ENCODE peak calls at places on chromosome 19, in seven cellular contexts. Q is transverse colon, D is aorta, L is tibial artery, K is H7, O is pancreas, M is right atrium auricular region. N is an unnamed sample. For H3K36me3, the result is how much of the 10 kb centered on the place peaks cover.

GRCh38 chr19:28023064-28023463 is 1189.9 kb downstream of the UQCRFS1 start:
- DNase-seq in Q (no peak), D (no peak), L (no peak), K (no peak), O (no peak), M (no peak), N (no peak)

GRCh38 chr19:2044709-2045500 is 6.1 kb downstream of the MKNK2 start:
- DNase-seq in Q (no peak), D (no peak), L (no peak), K (peak), O (peak), M (no peak), N (no peak)

GRCh38 chr19:51366999-51367564 is 894 bp upstream of the ETFB start:
- DNase-seq in Q (peak), D (no peak), L (no peak), K (no peak), O (no peak), M (peak), N (no peak)

GRCh38 chr19:2428027-2428690 is 773 bp upstream of the TIMM13 start:
- DNase-seq in Q (peak), D (no peak), L (no peak), K (peak), O (peak), M (no peak), N (no peak)

GRCh38 chr19:35511337-35511736 is 2.1 kb downstream of the DMKN start:
- DNase-seq in Q (no peak), D (no peak), L (no peak), K (no peak), O (no peak), M (no peak), N (no peak)

GRCh38 chr19:55319786-55320185 is 5.4 kb downstream of the TMEM150B start:
- DNase-seq in Q (no peak), D (no peak), L (no peak), K (peak), O (no peak), M (no peak), N (no peak)

GRCh38 chr19:4369109-4369887 is 25.9 kb downstream of the MPND start:
- DNase-seq in Q (peak), D (no peak), L (peak), K (peak), O (peak), M (no peak), N (no peak)

GRCh38 chr19:21483589-21484170 is 21.7 kb upstream of the ZNF429 start:
- DNase-seq in Q (peak), D (peak), L (peak), K (peak), O (peak), M (no peak), N (peak)

GRCh38 chr19:34479396-34479795 is 2.2 kb upstream of the WTIP start:
- DNase-seq in Q (no peak), D (no peak), L (peak), K (no peak), O (no peak), M (no peak), N (no peak)

GRCh38 chr19:34480971-34481821 is at the start of gene WTIP:
- DNase-seq in Q (peak), D (peak), L (peak), K (peak), O (peak), M (no peak), N (no peak)

GRCh38 chr19:17337675-17338439 is 504 bp downstream of the GTPBP3 start:
- DNase-seq in Q (no peak), D (no peak), L (no peak), K (peak), O (no peak), M (no peak), N (no peak)

GRCh38 chr19:43841990-43842389 is 14.9 kb downstream of the ZNF283 start:
- DNase-seq in Q (no peak), D (no peak), L (no peak), K (no peak), O (no peak), M (no peak), N (no peak)

GRCh38 chr19:46529622-46530451 is 34.2 kb upstream of the PNMA8B start:
- DNase-seq in Q (peak), D (peak), L (peak), K (peak), O (peak), M (peak), N (no peak)

GRCh38 chr19:47542030-47542475 is 27.2 kb upstream of the NAPA start:
- DNase-seq in Q (peak), D (no peak), L (no peak), K (no peak), O (no peak), M (no peak), N (no peak)
- H3K36me3 ChIP-seq in Q (under half), D (under half), L (under half), K (under half), O (under half), M (under half), N (under half)

GRCh38 chr19:11044436-11044835 is 44.8 kb upstream of the LDLR start:
- DNase-seq in Q (no peak), D (no peak), L (no peak), K (no peak), O (no peak), M (no peak), N (no peak)
- H3K36me3 ChIP-seq in Q (under half), D (under half), L (half or more), K (under half), O (under half), M (under half), N (under half)

GRCh38 chr19:49910179-49910578 is 13.5 kb upstream of the IL4I1 start:
- DNase-seq in Q (no peak), D (no peak), L (no peak), K (no peak), O (no peak), M (no peak), N (no peak)
- H3K36me3 ChIP-seq in Q (under half), D (under half), L (under half), K (under half), O (under half), M (under half), N (under half)

DNA sequence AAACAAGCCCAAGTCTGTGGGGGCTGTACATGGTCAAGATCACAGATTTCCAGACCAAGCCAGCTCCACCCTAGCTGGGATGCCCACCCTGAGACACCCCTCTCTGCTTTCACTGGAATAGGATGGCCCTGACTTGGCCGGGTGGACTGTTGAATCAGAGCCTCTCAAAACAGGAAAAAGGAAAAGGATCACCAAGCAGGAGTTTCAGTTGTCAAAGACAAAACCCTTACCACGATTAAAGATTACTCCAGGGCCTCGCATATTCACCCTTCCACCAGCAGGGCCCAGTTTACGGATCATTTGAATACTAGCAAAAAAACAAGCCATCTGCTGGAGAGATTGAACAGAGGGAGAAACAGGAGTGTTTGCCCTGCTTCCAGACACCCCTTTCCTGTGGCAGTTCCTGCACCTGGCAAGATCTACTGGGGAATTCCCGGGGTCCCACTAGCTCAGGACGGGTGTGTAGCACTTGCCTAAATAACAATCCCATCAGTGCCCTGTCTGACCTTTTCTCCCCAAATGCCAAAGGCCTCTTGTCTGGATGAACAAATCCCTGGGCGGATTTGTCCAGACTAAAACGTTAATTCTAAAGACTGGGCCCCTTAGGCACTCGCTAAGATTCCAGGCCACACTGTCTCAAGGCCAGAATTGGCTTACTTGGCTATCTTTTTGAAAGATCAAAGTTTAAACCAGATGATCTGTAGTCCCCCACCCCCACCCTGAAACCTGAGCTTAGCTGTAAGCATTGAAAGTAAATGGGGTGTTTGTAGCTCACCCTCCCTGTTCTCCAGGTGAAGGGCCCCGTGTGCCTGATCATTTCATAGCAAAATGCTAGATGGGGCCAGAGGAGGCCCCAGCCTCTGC is 38.4 kb downstream of the ACTN4 start:
- DNase-seq in Q (no peak), D (no peak), L (no peak), K (peak), O (no peak), M (no peak), N (no peak)
- H3K36me3 ChIP-seq in Q (under half), D (under half), L (under half), K (under half), O (under half), M (under half), N (under half)

GRCh38 chr19:44893704-44894103 is 2.6 kb downstream of the TOMM40 start:
- DNase-seq in Q (no peak), D (no peak), L (no peak), K (no peak), O (no peak), M (no peak), N (no peak)
- H3K36me3 ChIP-seq in Q (under half), D (under half), L (half or more), K (under half), O (under half), M (half or more), N (under half)

GRCh38 chr19:54152878-54153524 is 6.5 kb downstream of the LENG1 start:
- DNase-seq in Q (no peak), D (no peak), L (no peak), K (no peak), O (no peak), M (no peak), N (no peak)
- H3K36me3 ChIP-seq in Q (under half), D (under half), L (half or more), K (under half), O (half or more), M (half or more), N (half or more)

GRCh38 chr19:58395220-58395978 is at the start of gene RNF225:
- DNase-seq in Q (peak), D (no peak), L (no peak), K (peak), O (no peak), M (no peak), N (no peak)
- H3K36me3 ChIP-seq in Q (under half), D (under half), L (under half), K (under half), O (under half), M (under half), N (under half)

GRCh38 chr19:14440049-14440448 is 6.9 kb downstream of the PKN1 start:
- DNase-seq in Q (peak), D (peak), L (peak), K (no peak), O (no peak), M (peak), N (no peak)

GRCh38 chr19:14442904-14443631 is 10.0 kb downstream of the PKN1 start:
- DNase-seq in Q (no peak), D (no peak), L (no peak), K (no peak), O (no peak), M (no peak), N (no peak)

GRCh38 chr19:14446336-14447036 is 13.4 kb downstream of the PKN1 start:
- DNase-seq in Q (no peak), D (no peak), L (no peak), K (no peak), O (no peak), M (no peak), N (no peak)

GRCh38 chr19:14441041-14441938 is 8.2 kb downstream of the PKN1 start:
- DNase-seq in Q (no peak), D (no peak), L (no peak), K (no peak), O (no peak), M (no peak), N (no peak)

GRCh38 chr19:14443632-14444216 is 10.6 kb downstream of the PKN1 start:
- DNase-seq in Q (no peak), D (no peak), L (no peak), K (no peak), O (no peak), M (no peak), N (no peak)
- H3K36me3 ChIP-seq in Q (under half), D (under half), L (half or more), K (under half), O (under half), M (half or more), N (under half)

N was measured in iPS DF 6.9.